ENCODE peak calls at places on chromosomes 16 and 17, in six cellular contexts. T, K, V, D, U and W are unnamed samples.

GRCh38 chr16:86038923-86039310 is 140.0 kb downstream of the IRF8 start:
- DNase-seq in T (no peak), K (no peak), V (no peak), D (no peak), U (no peak), W (peak)

GRCh38 chr17:5921919-5922318 is 148.3 kb upstream of the WSCD1 start:
- DNase-seq in T (peak), K (no peak), V (no peak), D (no peak), U (peak), W (no peak)

GRCh38 chr17:59634632-59635561 is 15.2 kb downstream of the CLTC start:
- DNase-seq in T (no peak), K (no peak), V (no peak), D (no peak), U (no peak), W (no peak)

GRCh38 chr16:85334718-85335583 is 222.7 kb upstream of the CIBAR2 start:
- DNase-seq in T (no peak), K (no peak), V (no peak), D (no peak), U (no peak), W (no peak)

GRCh38 chr17:40545660-40546059 is 19.6 kb downstream of the CCR7 start:
- DNase-seq in T (no peak), K (no peak), V (no peak), D (peak), U (no peak), W (peak)

GRCh38 chr17:67746704-67747571 is 29.2 kb downstream of the NOL11 start:
- DNase-seq in T (no peak), K (no peak), V (no peak), D (no peak), U (no peak), W (no peak)

GRCh38 chr16:58494981-58495860 is 4.7 kb upstream of the NDRG4 start:
- DNase-seq in T (peak), K (peak), V (peak), D (peak), U (peak), W (peak)

GRCh38 chr16:660459-661183 is 7.3 kb upstream of the RHOT2 start:
- DNase-seq in T (peak), K (peak), V (peak), D (peak), U (peak), W (peak)

GRCh38 chr17:80678621-80679020 is 134.0 kb downstream of the RPTOR start:
- DNase-seq in T (no peak), K (peak), V (peak), D (no peak), U (no peak), W (no peak)

GRCh38 chr16:11583889-11584565 is 2.7 kb downstream of the LITAF start:
- DNase-seq in T (no peak), K (no peak), V (no peak), D (peak), U (peak), W (no peak)

GRCh38 chr17:58535431-58535830 is 21.0 kb upstream of the MTMR4 start:
- DNase-seq in T (no peak), K (peak), V (peak), D (no peak), U (no peak), W (no peak)

GRCh38 chr17:66056148-66056547 is 135.8 kb downstream of the CEP112 start:
- DNase-seq in T (no peak), K (no peak), V (no peak), D (no peak), U (no peak), W (no peak)

GRCh38 chr16:53115047-53115446 is 60.3 kb downstream of the CHD9 start:
- DNase-seq in T (no peak), K (no peak), V (no peak), D (no peak), U (no peak), W (no peak)

GRCh38 chr17:49996495-49997255 is 1.7 kb upstream of the DLX3 start:
- DNase-seq in T (peak), K (peak), V (no peak), D (peak), U (peak), W (peak)

GRCh38 chr17:79749156-79749815 is 18.5 kb downstream of the ENPP7 start:
- DNase-seq in T (no peak), K (peak), V (peak), D (no peak), U (no peak), W (no peak)

GRCh38 chr17:65523411-65523810 is 38.0 kb downstream of the AXIN2 start:
- DNase-seq in T (no peak), K (peak), V (no peak), D (no peak), U (peak), W (no peak)

GRCh38 chr17:32759476-32759875 is 117.4 kb downstream of the MYO1D start:
- DNase-seq in T (no peak), K (no peak), V (no peak), D (no peak), U (no peak), W (no peak)

GRCh38 chr16:55660776-55661175 is 5.0 kb downstream of the SLC6A2 start:
- DNase-seq in T (no peak), K (no peak), V (no peak), D (no peak), U (no peak), W (no peak)

GRCh38 chr17:80868022-80868609 is 123.5 kb upstream of the CHMP6 start:
- DNase-seq in T (no peak), K (no peak), V (no peak), D (no peak), U (peak), W (no peak)

GRCh38 chr17:35743911-35744328 is 9.1 kb downstream of the GAS2L2 start:
- DNase-seq in T (no peak), K (peak), V (peak), D (no peak), U (no peak), W (no peak)

GRCh38 chr16:29664133-29664912 is 1.3 kb downstream of the SPN start:
- DNase-seq in T (no peak), K (no peak), V (no peak), D (peak), U (peak), W (peak)

GRCh38 chr17:67942810-67943209 is 53.5 kb downstream of the C17orf58 start:
- DNase-seq in T (no peak), K (peak), V (no peak), D (no peak), U (no peak), W (no peak)

GRCh38 chr17:16171613-16172012 is 43.7 kb downstream of the NCOR1 start:
- DNase-seq in T (no peak), K (peak), V (no peak), D (no peak), U (no peak), W (no peak)

GRCh38 chr17:43701318-43701743 is 39.6 kb upstream of the MEOX1 start:
- DNase-seq in T (peak), K (peak), V (peak), D (peak), U (peak), W (peak)

GRCh38 chr17:46176975-46177374 is 16.3 kb downstream of the KANSL1 start:
- DNase-seq in T (no peak), K (no peak), V (no peak), D (no peak), U (no peak), W (no peak)

GRCh38 chr16:30867747-30868146 is 26.1 kb downstream of the BCL7C start:
- DNase-seq in T (no peak), K (no peak), V (no peak), D (no peak), U (no peak), W (no peak)

GRCh38 chr17:74635418-74635817 is 11.9 kb upstream of the CD300E start:
- DNase-seq in T (no peak), K (no peak), V (no peak), D (no peak), U (no peak), W (no peak)

GRCh38 chr17:22310717-22311686 is 618.7 kb downstream of the KCNJ18 start:
- DNase-seq in T (no peak), K (no peak), V (no peak), D (no peak), U (no peak), W (no peak)

GRCh38 chr17:33892677-33893076 is 362.4 kb upstream of the CCL2 start:
- DNase-seq in T (no peak), K (no peak), V (no peak), D (no peak), U (no peak), W (no peak)

GRCh38 chr17:46020998-46021397 is 21.9 kb downstream of the STH start:
- DNase-seq in T (no peak), K (no peak), V (no peak), D (no peak), U (peak), W (no peak)

GRCh38 chr16:19875900-19876299 is 8.7 kb downstream of the GPRC5B start:
- DNase-seq in T (no peak), K (no peak), V (no peak), D (no peak), U (no peak), W (no peak)

DNA sequence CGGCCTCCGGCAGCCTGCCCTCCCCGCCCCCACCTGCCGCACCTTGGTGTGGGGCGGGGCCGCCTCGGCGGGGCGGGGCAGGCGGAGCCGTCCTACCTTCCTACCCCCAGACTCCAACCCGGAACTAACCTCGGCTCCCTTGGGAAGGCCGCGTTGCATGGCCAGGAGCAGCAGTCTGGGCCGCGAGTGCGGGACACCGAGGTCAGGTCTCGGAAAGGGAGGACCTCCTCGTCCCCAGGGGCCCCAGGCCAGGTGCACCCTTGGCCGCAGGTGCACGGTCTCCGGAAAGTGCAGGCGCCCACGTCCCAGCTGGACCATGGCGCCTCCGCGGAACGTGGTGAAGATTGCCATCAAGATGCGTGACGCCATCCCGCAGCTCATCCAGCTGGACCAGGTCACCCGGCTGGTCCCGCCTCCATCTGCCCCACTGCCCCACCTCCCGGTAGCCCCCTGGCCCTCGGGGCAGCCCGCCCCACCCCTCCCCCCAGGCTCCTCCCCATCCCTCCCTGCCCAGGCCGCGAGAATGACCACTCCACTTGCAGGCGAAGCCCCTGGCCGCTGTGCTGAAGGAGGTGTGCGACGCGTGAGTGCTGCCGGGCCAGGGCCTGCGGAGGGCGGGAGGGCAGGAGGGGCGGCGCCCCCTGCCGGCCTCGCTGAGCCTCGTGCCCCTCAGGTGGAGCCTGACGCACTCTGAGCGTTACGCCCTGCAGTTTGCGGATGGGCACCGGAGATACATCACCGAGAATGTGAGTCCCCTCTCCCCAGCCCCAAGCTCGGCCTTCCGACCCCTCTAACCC is at the start of gene ELMO3:
- DNase-seq in T (no peak), K (no peak), V (no peak), D (no peak), U (no peak), W (peak)
- TF ChIP-seq CTCF in T (peak), K (peak), V (peak), D (no peak), U (no peak), W (peak)

DNA sequence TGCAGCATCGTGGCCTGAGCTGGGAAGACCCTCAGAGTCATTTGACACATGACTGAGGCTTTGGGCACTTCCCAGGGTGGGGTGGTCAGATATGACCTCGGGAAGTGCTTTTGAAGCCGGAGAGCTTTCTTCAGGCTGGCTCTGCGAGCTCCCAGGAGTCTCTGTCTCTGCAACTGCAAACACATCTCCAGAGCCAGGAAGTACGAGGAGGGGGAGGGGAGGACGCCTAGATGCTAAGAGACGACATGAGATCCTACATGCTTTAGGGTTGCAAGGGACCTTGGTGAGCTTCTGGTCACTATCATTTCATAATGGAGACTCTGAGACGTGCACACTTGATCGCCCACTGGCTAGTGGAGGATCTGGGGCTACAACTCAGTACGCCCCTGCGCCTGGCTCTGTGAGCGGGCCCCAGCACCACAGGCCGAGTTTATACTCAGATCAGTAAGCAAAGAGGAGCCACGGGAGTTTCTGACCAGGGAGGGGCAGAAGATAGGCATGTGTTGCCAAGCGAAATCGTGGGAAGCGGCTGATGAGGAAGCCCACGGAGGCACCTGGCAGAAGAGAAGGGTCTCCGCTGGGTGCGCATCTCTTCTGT is 527 bp upstream of the MGAT5B start:
- DNase-seq in T (no peak), K (peak), V (peak), D (no peak), U (no peak), W (no peak)
- H3K4me3 ChIP-seq in T (peak), K (no peak), V (no peak), D (no peak), U (peak), W (no peak)

DNA sequence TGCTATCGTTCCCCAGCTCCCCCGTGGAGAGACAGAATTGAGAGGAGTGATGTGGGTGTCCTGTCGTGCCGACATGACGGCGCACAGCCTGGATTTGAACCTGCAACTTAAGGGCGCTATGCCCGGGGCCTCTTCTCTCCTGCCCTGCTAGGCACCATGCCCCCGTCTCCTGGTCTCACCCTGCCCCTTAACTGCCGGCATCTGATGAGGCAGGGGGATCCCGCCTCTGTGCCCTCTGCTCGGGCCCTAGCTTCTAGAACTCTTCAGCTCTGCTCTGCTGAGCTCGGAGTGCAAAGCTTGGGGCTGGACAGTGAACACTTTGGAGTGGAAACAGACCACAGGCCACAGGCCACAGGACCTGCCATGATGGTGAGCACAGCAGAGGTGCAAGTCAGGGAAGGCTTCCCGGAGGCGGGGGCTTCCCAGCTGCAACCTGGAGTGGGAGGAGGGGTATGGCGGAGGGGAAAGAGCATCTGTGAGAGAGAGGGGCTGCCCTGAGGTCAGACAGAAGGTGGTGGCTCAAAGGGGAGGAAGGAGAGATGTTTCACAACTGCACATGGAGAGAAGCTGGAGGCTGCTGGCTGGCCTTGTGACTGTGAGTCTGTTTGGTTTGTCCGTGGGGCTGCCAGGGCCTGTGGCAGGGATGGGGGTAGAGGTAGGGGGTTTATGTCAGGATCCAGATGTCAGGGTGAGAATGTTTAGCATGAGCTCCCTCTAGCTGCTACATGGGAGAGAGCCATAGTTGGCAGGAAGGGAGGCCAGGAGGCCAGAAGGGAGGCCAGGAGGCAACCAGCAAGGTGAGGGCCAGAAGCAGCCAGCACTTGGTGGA is 107.8 kb downstream of the CRLF3 start:
- DNase-seq in T (peak), K (peak), V (peak), D (no peak), U (peak), W (peak)
- TF ChIP-seq CTCF in T (no peak), K (peak), V (peak), D (no peak), U (no peak), W (no peak)

DNA sequence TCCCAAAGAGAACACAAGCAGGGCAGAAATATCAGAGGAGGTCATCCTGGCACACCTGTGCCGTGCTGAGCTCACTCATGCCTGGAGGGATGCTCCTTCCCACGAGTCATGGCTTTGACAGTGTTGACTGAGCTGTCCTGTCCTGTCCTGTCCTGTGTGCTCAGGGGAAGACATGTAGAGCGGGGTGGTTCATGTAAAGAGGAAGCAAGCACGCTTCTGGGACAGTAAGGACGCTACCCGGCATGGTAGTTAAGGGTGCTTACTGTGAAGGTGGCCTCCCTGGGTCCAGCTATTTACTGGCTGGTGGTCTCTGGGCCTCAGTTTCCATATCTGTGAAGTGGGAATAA is 394 bp downstream of the LGALS9 start:
- DNase-seq in T (no peak), K (no peak), V (no peak), D (peak), U (no peak), W (no peak)
- H3K4me3 ChIP-seq in T (peak), K (no peak), V (no peak), D (peak), U (peak), W (peak)

DNA sequence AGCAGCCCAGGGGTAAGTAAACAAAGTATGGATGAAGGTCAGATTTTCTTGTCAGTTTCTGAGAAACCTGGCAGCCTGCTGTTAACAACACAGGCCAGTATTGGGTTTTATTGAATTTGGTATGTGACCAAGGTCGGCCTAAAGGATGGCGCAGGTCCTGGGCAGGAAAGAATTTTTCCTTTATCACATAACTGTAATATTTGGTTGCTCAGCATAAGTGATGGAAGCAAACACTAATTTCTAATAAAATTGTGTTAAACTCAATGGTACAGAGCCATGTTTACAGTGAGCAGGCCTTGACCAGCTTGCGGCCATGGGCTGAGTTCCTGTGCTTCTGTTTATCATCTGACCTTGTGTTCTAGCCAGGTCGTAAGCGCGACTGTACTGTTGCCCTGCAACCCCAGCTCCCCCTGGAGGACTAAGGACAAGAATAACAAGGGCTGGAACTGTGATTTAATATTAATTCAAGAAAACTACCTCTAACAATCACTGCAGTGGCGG is 10.5 kb downstream of the POLDIP2 start:
- DNase-seq in T (no peak), K (no peak), V (no peak), D (no peak), U (no peak), W (peak)
- TF ChIP-seq CTCF in T (no peak), K (peak), V (peak), D (no peak), U (peak), W (peak)

GRCh38 chr17:42679001-42679491 is 2.3 kb upstream of the PLEKHH3 start:
- DNase-seq in T (no peak), K (peak), V (peak), D (no peak), U (no peak), W (peak)
- H3K4me3 ChIP-seq in T (peak), K (no peak), V (peak), D (peak), U (peak), W (peak)

DNA sequence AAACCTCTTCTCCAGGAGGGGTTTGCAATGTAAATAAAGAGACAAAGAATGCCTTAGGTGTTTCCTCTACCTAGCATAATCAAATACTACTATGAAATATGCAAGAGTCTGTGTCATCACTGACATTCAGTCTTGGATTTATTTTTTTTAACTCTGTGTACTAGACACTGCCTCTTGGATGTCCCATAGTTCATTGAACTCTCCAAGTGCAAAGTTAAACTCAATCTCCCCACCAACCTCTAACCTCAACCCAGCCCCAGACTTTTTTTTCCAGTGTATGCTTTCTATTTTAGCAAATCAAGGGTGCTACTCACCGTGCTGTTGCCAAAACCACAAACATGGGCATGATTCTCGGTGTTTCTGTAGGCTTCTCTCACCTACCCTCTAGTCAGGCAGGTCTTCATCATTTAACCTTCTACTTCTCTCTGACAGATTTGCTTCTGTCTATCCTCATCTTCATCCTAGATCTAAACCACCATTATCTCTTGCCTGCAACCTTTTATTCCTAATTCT is 329.1 kb downstream of the CDH13 start:
- DNase-seq in T (no peak), K (no peak), V (no peak), D (no peak), U (no peak), W (no peak)
- TF ChIP-seq CTCF in T (no peak), K (no peak), V (no peak), D (no peak), U (no peak), W (no peak)

DNA sequence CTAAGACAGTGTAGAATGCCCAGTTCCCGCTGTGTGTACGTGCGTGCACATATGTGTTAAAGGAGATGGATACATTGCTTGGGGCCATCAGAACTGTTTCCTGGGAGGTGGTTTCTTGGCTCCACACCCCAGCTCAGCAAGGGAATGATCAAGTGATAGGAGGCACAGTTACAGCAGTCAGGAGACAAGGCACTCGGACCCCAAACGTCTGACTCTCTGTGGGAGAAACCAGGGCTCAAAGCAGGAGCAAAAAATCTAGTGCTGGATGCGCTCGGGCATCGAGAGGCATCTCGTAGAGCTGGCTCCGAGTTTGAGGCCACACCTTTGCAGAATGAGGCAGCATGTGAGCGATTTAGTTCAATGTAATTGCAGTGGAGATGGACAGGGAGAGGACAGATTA is 71.9 kb downstream of the RBBP6 start:
- DNase-seq in T (no peak), K (no peak), V (no peak), D (no peak), U (no peak), W (no peak)
- H3K4me3 ChIP-seq in T (no peak), K (no peak), V (no peak), D (no peak), U (no peak), W (no peak)